ENCODE peak calls at places on chromosomes 2 and 18, in nine cellular contexts. One of them, this sample, is unnamed.

GRCh38 chr18:47893047-47893446 is 37.4 kb downstream of the SMAD2 start:
- DNase-seq in NCI-H2171 treated with DMSO at 0.1 percent for 48 hours: no peak
- DNase-seq in osteocyte: no peak
- DNase-seq in GM04503: no peak
- DNase-seq in chondrocyte: no peak
- DNase-seq in naive B cell: no peak
- DNase-seq in heart left ventricle: no peak
- DNase-seq in left colon: no peak
- DNase-seq in HTR-8/SVneo: peak
- DNase-seq in this sample: no peak

GRCh38 chr2:238216651-238217184 is 13.2 kb upstream of the ILKAP start:
- DNase-seq in NCI-H2171 treated with DMSO at 0.1 percent for 48 hours: peak
- DNase-seq in osteocyte: no peak
- DNase-seq in GM04503: no peak
- DNase-seq in chondrocyte: no peak
- DNase-seq in naive B cell: no peak
- DNase-seq in heart left ventricle: no peak
- DNase-seq in left colon: no peak
- DNase-seq in HTR-8/SVneo: no peak
- DNase-seq in this sample: no peak

GRCh38 chr2:126527836-126528490 is 128.0 kb upstream of the GYPC start:
- DNase-seq in NCI-H2171 treated with DMSO at 0.1 percent for 48 hours: peak
- DNase-seq in osteocyte: no peak
- DNase-seq in GM04503: no peak
- DNase-seq in chondrocyte: no peak
- DNase-seq in naive B cell: peak
- DNase-seq in heart left ventricle: peak
- DNase-seq in left colon: peak
- DNase-seq in HTR-8/SVneo: peak
- DNase-seq in this sample: peak

GRCh38 chr2:26534865-26535662 is 57.1 kb upstream of the OTOF start:
- DNase-seq in NCI-H2171 treated with DMSO at 0.1 percent for 48 hours: no peak
- DNase-seq in osteocyte: no peak
- DNase-seq in GM04503: no peak
- DNase-seq in chondrocyte: no peak
- DNase-seq in naive B cell: no peak
- DNase-seq in heart left ventricle: no peak
- DNase-seq in left colon: no peak
- DNase-seq in HTR-8/SVneo: no peak
- DNase-seq in this sample: no peak

GRCh38 chr2:85920810-85921545 is 32.2 kb upstream of the ST3GAL5 start:
- DNase-seq in NCI-H2171 treated with DMSO at 0.1 percent for 48 hours: peak
- DNase-seq in osteocyte: no peak
- DNase-seq in GM04503: no peak
- DNase-seq in chondrocyte: no peak
- DNase-seq in naive B cell: no peak
- DNase-seq in heart left ventricle: peak
- DNase-seq in left colon: no peak
- DNase-seq in HTR-8/SVneo: no peak
- DNase-seq in this sample: peak

GRCh38 chr2:42032796-42033195 is 15.0 kb upstream of the PKDCC start:
- DNase-seq in NCI-H2171 treated with DMSO at 0.1 percent for 48 hours: no peak
- DNase-seq in osteocyte: no peak
- DNase-seq in GM04503: no peak
- DNase-seq in chondrocyte: no peak
- DNase-seq in naive B cell: no peak
- DNase-seq in heart left ventricle: no peak
- DNase-seq in left colon: no peak
- DNase-seq in HTR-8/SVneo: no peak
- DNase-seq in this sample: no peak

GRCh38 chr18:8843005-8843404 is 137.6 kb downstream of the MTCL1 start:
- DNase-seq in NCI-H2171 treated with DMSO at 0.1 percent for 48 hours: no peak
- DNase-seq in osteocyte: no peak
- DNase-seq in GM04503: no peak
- DNase-seq in chondrocyte: no peak
- DNase-seq in naive B cell: no peak
- DNase-seq in heart left ventricle: no peak
- DNase-seq in left colon: no peak
- DNase-seq in HTR-8/SVneo: no peak
- DNase-seq in this sample: no peak

GRCh38 chr2:223026357-223027110 is 25.5 kb upstream of the KCNE4 start:
- DNase-seq in NCI-H2171 treated with DMSO at 0.1 percent for 48 hours: no peak
- DNase-seq in osteocyte: no peak
- DNase-seq in GM04503: no peak
- DNase-seq in chondrocyte: no peak
- DNase-seq in naive B cell: no peak
- DNase-seq in heart left ventricle: no peak
- DNase-seq in left colon: no peak
- DNase-seq in HTR-8/SVneo: no peak
- DNase-seq in this sample: no peak

GRCh38 chr2:59886758-59887157 is 666.7 kb downstream of the BCL11A start:
- DNase-seq in NCI-H2171 treated with DMSO at 0.1 percent for 48 hours: no peak
- DNase-seq in osteocyte: no peak
- DNase-seq in GM04503: no peak
- DNase-seq in chondrocyte: no peak
- DNase-seq in naive B cell: no peak
- DNase-seq in heart left ventricle: no peak
- DNase-seq in left colon: no peak
- DNase-seq in HTR-8/SVneo: no peak
- DNase-seq in this sample: no peak

GRCh38 chr2:229170171-229170570 is 100.9 kb downstream of the PID1 start:
- DNase-seq in NCI-H2171 treated with DMSO at 0.1 percent for 48 hours: no peak
- DNase-seq in osteocyte: no peak
- DNase-seq in GM04503: no peak
- DNase-seq in chondrocyte: no peak
- DNase-seq in naive B cell: no peak
- DNase-seq in heart left ventricle: no peak
- DNase-seq in left colon: no peak
- DNase-seq in HTR-8/SVneo: no peak
- DNase-seq in this sample: no peak

GRCh38 chr2:144890828-144891227 is 370.9 kb upstream of the ZEB2 start:
- DNase-seq in NCI-H2171 treated with DMSO at 0.1 percent for 48 hours: peak
- DNase-seq in osteocyte: no peak
- DNase-seq in GM04503: no peak
- DNase-seq in chondrocyte: no peak
- DNase-seq in naive B cell: peak
- DNase-seq in heart left ventricle: no peak
- DNase-seq in left colon: no peak
- DNase-seq in HTR-8/SVneo: peak
- DNase-seq in this sample: no peak

GRCh38 chr2:46635442-46635841 is 156.1 kb downstream of the TMEM247 start:
- DNase-seq in NCI-H2171 treated with DMSO at 0.1 percent for 48 hours: no peak
- DNase-seq in osteocyte: no peak
- DNase-seq in GM04503: no peak
- DNase-seq in chondrocyte: no peak
- DNase-seq in naive B cell: no peak
- DNase-seq in heart left ventricle: no peak
- DNase-seq in left colon: no peak
- DNase-seq in HTR-8/SVneo: no peak
- DNase-seq in this sample: no peak

GRCh38 chr2:8059794-8060193 is 622.1 kb upstream of the ID2 start:
- DNase-seq in NCI-H2171 treated with DMSO at 0.1 percent for 48 hours: no peak
- DNase-seq in osteocyte: no peak
- DNase-seq in GM04503: no peak
- DNase-seq in chondrocyte: no peak
- DNase-seq in naive B cell: no peak
- DNase-seq in heart left ventricle: no peak
- DNase-seq in left colon: no peak
- DNase-seq in HTR-8/SVneo: no peak
- DNase-seq in this sample: no peak

GRCh38 chr2:207513577-207514257 is 16.0 kb upstream of the CREB1 start:
- DNase-seq in NCI-H2171 treated with DMSO at 0.1 percent for 48 hours: no peak
- DNase-seq in osteocyte: no peak
- DNase-seq in GM04503: peak
- DNase-seq in chondrocyte: no peak
- DNase-seq in naive B cell: no peak
- DNase-seq in heart left ventricle: no peak
- DNase-seq in left colon: no peak
- DNase-seq in HTR-8/SVneo: peak
- DNase-seq in this sample: no peak

GRCh38 chr2:30439879-30440278 is 7.2 kb upstream of the LCLAT1 start:
- DNase-seq in NCI-H2171 treated with DMSO at 0.1 percent for 48 hours: no peak
- DNase-seq in osteocyte: no peak
- DNase-seq in GM04503: no peak
- DNase-seq in chondrocyte: no peak
- DNase-seq in naive B cell: no peak
- DNase-seq in heart left ventricle: no peak
- DNase-seq in left colon: no peak
- DNase-seq in HTR-8/SVneo: no peak
- DNase-seq in this sample: no peak